ENCODE peak calls at places on chromosome 6, in five cellular contexts. One of them, this sample, is unnamed.

GRCh38 chr6:36358235-36358915 is 21.7 kb upstream of the BNIP5 start:
- DNase-seq in mucosa of descending colon: no peak
- DNase-seq in neuronal stem cell: no peak
- DNase-seq in mesenchymal stem cell: peak
- DNase-seq in AG09309: no peak
- DNase-seq in this sample: no peak

GRCh38 chr6:85490516-85491248 is 40.8 kb downstream of the NT5E start:
- DNase-seq in mucosa of descending colon: no peak
- DNase-seq in AG09309: no peak
- DNase-seq in mesenchymal stem cell: no peak
- DNase-seq in neuronal stem cell: no peak
- DNase-seq in this sample: no peak

GRCh38 chr6:40896696-40897095 is 142.3 kb downstream of the UNC5CL start:
- DNase-seq in mucosa of descending colon: no peak
- DNase-seq in AG09309: no peak
- DNase-seq in neuronal stem cell: no peak
- DNase-seq in mesenchymal stem cell: no peak
- DNase-seq in this sample: no peak

GRCh38 chr6:47478233-47479155 is 905 bp downstream of the CD2AP start:
- DNase-seq in AG09309: no peak
- DNase-seq in mucosa of descending colon: peak
- DNase-seq in neuronal stem cell: no peak
- DNase-seq in mesenchymal stem cell: peak
- DNase-seq in this sample: peak

GRCh38 chr6:89058627-89059026 is 21.9 kb upstream of the PNRC1 start:
- DNase-seq in neuronal stem cell: no peak
- DNase-seq in mucosa of descending colon: no peak
- DNase-seq in AG09309: no peak
- DNase-seq in mesenchymal stem cell: no peak
- DNase-seq in this sample: no peak

GRCh38 chr6:3523288-3523670 is 66.4 kb upstream of the SLC22A23 start:
- DNase-seq in AG09309: no peak
- DNase-seq in mucosa of descending colon: peak
- DNase-seq in neuronal stem cell: no peak
- DNase-seq in mesenchymal stem cell: no peak
- DNase-seq in this sample: no peak

GRCh38 chr6:12110523-12111154 is 98.5 kb downstream of the HIVEP1 start:
- DNase-seq in mesenchymal stem cell: no peak
- DNase-seq in AG09309: no peak
- DNase-seq in neuronal stem cell: no peak
- DNase-seq in mucosa of descending colon: no peak
- DNase-seq in this sample: no peak

GRCh38 chr6:24876496-24877465 is 59.0 kb downstream of the RIPOR2 start:
- DNase-seq in AG09309: no peak
- DNase-seq in mesenchymal stem cell: no peak
- DNase-seq in mucosa of descending colon: no peak
- DNase-seq in neuronal stem cell: no peak
- DNase-seq in this sample: peak

GRCh38 chr6:90896165-90896549 is 309.3 kb upstream of the MAP3K7 start:
- DNase-seq in AG09309: no peak
- DNase-seq in mesenchymal stem cell: peak
- DNase-seq in neuronal stem cell: no peak
- DNase-seq in mucosa of descending colon: no peak
- DNase-seq in this sample: no peak

GRCh38 chr6:138692978-138693909 is 80.3 kb upstream of the CCDC28A start:
- DNase-seq in mesenchymal stem cell: peak
- DNase-seq in neuronal stem cell: peak
- DNase-seq in mucosa of descending colon: peak
- DNase-seq in AG09309: no peak
- DNase-seq in this sample: peak

GRCh38 chr6:122323361-122323760 is 76.1 kb upstream of the HSF2 start:
- DNase-seq in neuronal stem cell: no peak
- DNase-seq in AG09309: no peak
- DNase-seq in mesenchymal stem cell: no peak
- DNase-seq in mucosa of descending colon: no peak
- DNase-seq in this sample: no peak
- H3K4me3 ChIP-seq in neuronal stem cell: no peak
- H3K4me3 ChIP-seq in AG09309: no peak
- H3K4me3 ChIP-seq in mesenchymal stem cell: peak
- H3K4me3 ChIP-seq in mucosa of descending colon: no peak
- H3K4me3 ChIP-seq in this sample: no peak

DNA sequence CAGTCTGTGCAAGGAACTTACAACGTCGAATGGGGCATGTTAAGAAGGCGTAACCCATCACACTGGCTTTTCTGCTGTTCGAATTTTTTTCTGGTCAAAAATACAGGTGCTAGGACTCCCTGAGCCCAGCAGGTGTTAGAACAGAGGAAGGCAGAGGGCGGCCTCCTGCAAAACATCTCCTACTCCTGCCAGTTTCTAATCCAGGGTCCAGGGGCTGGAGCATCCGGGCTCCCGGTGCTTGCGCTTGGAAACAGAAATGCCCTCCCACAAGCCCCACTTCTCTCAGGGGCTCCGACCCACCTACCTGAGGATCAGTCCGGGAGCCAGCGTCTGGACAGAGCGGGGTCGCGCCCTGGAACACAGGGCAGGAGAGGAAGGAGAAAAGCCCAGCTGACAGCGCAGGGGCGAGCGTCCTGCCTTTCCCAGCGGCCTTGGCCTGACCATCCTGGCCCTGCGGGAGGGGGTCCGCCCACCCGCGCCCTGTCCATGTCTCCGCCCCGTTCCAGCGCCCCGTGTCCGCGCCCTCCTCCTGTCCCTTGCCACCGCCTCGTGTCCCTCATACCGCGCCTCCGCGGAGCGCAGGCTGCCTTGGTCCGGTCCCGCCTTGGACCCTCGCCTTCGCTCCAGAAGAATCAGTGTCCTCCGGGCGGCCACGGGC is 14.8 kb upstream of the LPA start:
- DNase-seq in AG09309: no peak
- DNase-seq in mesenchymal stem cell: no peak
- DNase-seq in neuronal stem cell: no peak
- DNase-seq in mucosa of descending colon: no peak
- DNase-seq in this sample: peak
- H3K4me3 ChIP-seq in AG09309: no peak
- H3K4me3 ChIP-seq in mesenchymal stem cell: no peak
- H3K4me3 ChIP-seq in neuronal stem cell: no peak
- H3K4me3 ChIP-seq in mucosa of descending colon: no peak
- H3K4me3 ChIP-seq in this sample: peak

DNA sequence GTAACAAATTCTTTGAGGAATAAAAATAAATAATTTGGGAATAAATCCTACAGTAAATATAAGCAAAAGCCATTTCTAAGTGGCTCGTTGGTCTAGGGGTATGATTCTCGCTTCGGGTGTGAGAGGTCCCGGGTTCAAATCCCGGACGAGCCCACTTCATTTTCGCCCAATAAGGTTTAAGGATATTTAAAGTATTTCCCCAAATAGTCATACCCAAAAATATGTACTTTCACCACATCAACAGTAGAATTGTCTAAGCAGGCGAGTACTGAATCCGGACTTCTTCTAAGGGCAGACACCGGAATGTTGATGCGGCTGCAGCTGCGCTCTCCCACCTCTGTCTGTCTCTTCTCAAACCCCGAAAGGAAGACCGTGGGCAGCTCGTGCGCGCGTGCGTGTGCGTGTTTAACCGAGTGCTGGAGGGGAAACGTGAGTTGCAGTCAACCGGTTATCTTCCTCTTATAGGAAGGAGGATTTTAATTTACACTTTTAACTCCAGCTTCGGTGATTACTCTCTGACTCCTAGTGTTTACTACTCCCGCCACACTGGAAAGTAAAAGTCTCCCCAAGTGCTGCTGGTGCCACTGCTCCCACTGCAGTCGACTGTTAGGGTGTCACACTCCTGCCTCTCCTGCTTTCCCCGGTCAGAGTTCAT is 155.7 kb upstream of the PRSS16 start:
- DNase-seq in AG09309: peak
- DNase-seq in mesenchymal stem cell: peak
- DNase-seq in neuronal stem cell: peak
- DNase-seq in mucosa of descending colon: no peak
- DNase-seq in this sample: peak
- H3K4me3 ChIP-seq in AG09309: peak
- H3K4me3 ChIP-seq in mesenchymal stem cell: peak
- H3K4me3 ChIP-seq in neuronal stem cell: peak
- H3K4me3 ChIP-seq in mucosa of descending colon: no peak
- H3K4me3 ChIP-seq in this sample: peak

DNA sequence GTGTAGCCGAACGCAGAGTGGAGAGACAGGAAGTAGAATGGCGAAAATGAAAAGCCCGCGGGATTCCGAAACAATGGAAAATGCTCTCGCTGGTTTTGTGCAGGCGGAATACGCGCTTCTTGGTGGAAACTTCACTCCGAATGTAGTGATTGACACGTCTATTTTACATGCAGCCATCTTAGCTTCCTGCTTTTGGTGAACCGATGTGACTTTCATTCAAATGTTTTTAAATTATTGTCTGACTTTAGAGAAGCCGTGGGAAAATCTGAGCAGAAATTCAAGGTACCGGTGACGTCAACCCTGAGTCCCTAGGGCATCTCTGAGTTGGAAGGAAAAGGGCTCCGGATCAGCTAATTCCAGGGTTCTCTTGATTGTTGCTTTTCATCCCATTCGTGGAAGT is 11.4 kb downstream of the GPX5 start:
- DNase-seq in mesenchymal stem cell: no peak
- DNase-seq in neuronal stem cell: no peak
- DNase-seq in AG09309: no peak
- DNase-seq in mucosa of descending colon: no peak
- DNase-seq in this sample: no peak
- H3K4me3 ChIP-seq in mesenchymal stem cell: peak
- H3K4me3 ChIP-seq in neuronal stem cell: no peak
- H3K4me3 ChIP-seq in AG09309: no peak
- H3K4me3 ChIP-seq in mucosa of descending colon: no peak
- H3K4me3 ChIP-seq in this sample: peak

GRCh38 chr6:156779206-156780116 is 2.3 kb downstream of the ARID1B start:
- DNase-seq in neuronal stem cell: peak
- DNase-seq in mucosa of descending colon: peak
- DNase-seq in mesenchymal stem cell: peak
- DNase-seq in AG09309: no peak
- DNase-seq in this sample: peak

GRCh38 chr6:156777866-156778614 is 862 bp downstream of the ARID1B start:
- DNase-seq in neuronal stem cell: peak
- DNase-seq in AG09309: no peak
- DNase-seq in mesenchymal stem cell: peak
- DNase-seq in mucosa of descending colon: peak
- DNase-seq in this sample: peak

GRCh38 chr6:156777577-156777865 is 343 bp downstream of the ARID1B start:
- DNase-seq in mucosa of descending colon: no peak
- DNase-seq in mesenchymal stem cell: no peak
- DNase-seq in neuronal stem cell: no peak
- DNase-seq in AG09309: no peak
- DNase-seq in this sample: peak

GRCh38 chr6:156780117-156780641 is 3.0 kb downstream of the ARID1B start:
- DNase-seq in neuronal stem cell: peak
- DNase-seq in AG09309: peak
- DNase-seq in mesenchymal stem cell: peak
- DNase-seq in mucosa of descending colon: peak
- DNase-seq in this sample: peak

GRCh38 chr6:156778615-156779205 is 1.5 kb downstream of the ARID1B start:
- DNase-seq in neuronal stem cell: peak
- DNase-seq in mucosa of descending colon: peak
- DNase-seq in AG09309: no peak
- DNase-seq in mesenchymal stem cell: peak
- DNase-seq in this sample: peak
- H3K4me3 ChIP-seq in neuronal stem cell: peak
- H3K4me3 ChIP-seq in mucosa of descending colon: peak
- H3K4me3 ChIP-seq in AG09309: peak
- H3K4me3 ChIP-seq in mesenchymal stem cell: peak
- H3K4me3 ChIP-seq in this sample: peak

GRCh38 chr6:110270166-110270565 is 88.0 kb downstream of the METTL24 start:
- DNase-seq in AG09309: no peak
- DNase-seq in mucosa of descending colon: no peak
- DNase-seq in mesenchymal stem cell: peak
- DNase-seq in neuronal stem cell: peak
- DNase-seq in this sample: peak
- H3K4me3 ChIP-seq in AG09309: no peak
- H3K4me3 ChIP-seq in mucosa of descending colon: no peak
- H3K4me3 ChIP-seq in mesenchymal stem cell: no peak
- H3K4me3 ChIP-seq in neuronal stem cell: no peak
- H3K4me3 ChIP-seq in this sample: no peak

GRCh38 chr6:155077784-155078183 is 82.7 kb downstream of the TIAM2 start:
- DNase-seq in AG09309: no peak
- DNase-seq in neuronal stem cell: no peak
- DNase-seq in mesenchymal stem cell: no peak
- DNase-seq in mucosa of descending colon: no peak
- DNase-seq in this sample: no peak
- H3K4me3 ChIP-seq in AG09309: no peak
- H3K4me3 ChIP-seq in neuronal stem cell: no peak
- H3K4me3 ChIP-seq in mesenchymal stem cell: peak
- H3K4me3 ChIP-seq in mucosa of descending colon: no peak
- H3K4me3 ChIP-seq in this sample: no peak

DNA sequence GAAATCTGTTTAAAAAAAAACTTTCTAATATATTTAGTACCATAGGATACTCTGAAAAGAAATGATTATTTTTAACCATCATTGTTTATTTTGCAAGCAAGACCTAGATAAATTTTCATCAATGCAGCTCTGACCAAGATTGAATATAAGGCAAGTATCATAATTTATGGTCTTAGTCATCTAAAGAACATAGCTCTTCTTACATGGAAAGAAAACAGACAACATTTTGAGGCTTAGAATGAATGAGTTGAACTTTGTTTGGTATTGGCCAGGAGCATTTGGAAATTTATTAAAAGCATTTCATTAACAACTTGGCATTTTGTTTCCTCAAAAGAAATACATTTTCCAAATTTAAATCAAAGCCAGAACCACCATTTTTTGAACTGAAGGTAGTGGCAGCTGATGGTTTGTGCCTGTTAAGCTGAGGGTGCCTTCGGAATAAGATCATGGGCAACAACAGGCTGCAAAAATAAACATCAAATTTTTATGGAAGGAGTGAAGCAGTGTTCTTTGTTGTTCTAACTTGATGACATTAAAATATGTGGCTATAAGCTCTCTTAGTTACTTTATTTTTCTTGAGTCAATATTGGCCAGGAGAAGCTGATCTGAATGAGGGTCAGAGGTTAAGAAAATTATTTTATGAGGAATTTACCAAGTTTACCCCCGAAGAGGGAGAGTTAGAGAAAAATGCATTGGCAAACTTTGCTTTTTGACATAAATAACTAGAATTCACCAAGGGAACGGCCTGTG is 6.7 kb upstream of the ATXN1 start:
- DNase-seq in mucosa of descending colon: no peak
- DNase-seq in neuronal stem cell: no peak
- DNase-seq in AG09309: no peak
- DNase-seq in mesenchymal stem cell: peak
- DNase-seq in this sample: no peak
- H3K4me3 ChIP-seq in mucosa of descending colon: no peak
- H3K4me3 ChIP-seq in neuronal stem cell: no peak
- H3K4me3 ChIP-seq in AG09309: no peak
- H3K4me3 ChIP-seq in mesenchymal stem cell: no peak
- H3K4me3 ChIP-seq in this sample: no peak

This sample was measured in H7.